ENCODE peak calls at places on chromosomes 7 and 10, in four cellular contexts. One of them, this sample, is unnamed.

GRCh38 chr10:79385804-79386531 is 38.7 kb downstream of the PPIF start:
- DNase-seq in AG04450: no peak
- DNase-seq in AG10803: no peak
- DNase-seq in right lobe of liver: peak; percentile 43
- DNase-seq in this sample: peak; percentile 1

GRCh38 chr10:120381924-120382323 is 75.1 kb upstream of the PLPP4 start:
- DNase-seq in AG04450: no peak
- DNase-seq in AG10803: no peak
- DNase-seq in right lobe of liver: no peak
- DNase-seq in this sample: no peak

GRCh38 chr10:103692421-103693069 is 162.8 kb downstream of the SH3PXD2A start:
- DNase-seq in AG04450: no peak
- DNase-seq in AG10803: no peak
- DNase-seq in right lobe of liver: no peak
- DNase-seq in this sample: no peak

GRCh38 chr10:57692255-57692980 is 575.3 kb downstream of the IPMK start:
- DNase-seq in AG04450: no peak
- DNase-seq in AG10803: peak; percentile 84
- DNase-seq in right lobe of liver: no peak
- DNase-seq in this sample: peak; percentile 94

GRCh38 chr7:122100021-122100420 is 44.0 kb downstream of the AASS start:
- DNase-seq in AG04450: no peak
- DNase-seq in AG10803: no peak
- DNase-seq in right lobe of liver: no peak
- DNase-seq in this sample: no peak

GRCh38 chr7:69276011-69276729 is 322.1 kb upstream of the AUTS2 start:
- DNase-seq in AG04450: no peak
- DNase-seq in AG10803: peak; percentile 98
- DNase-seq in right lobe of liver: no peak
- DNase-seq in this sample: no peak

GRCh38 chr7:93945756-93946540 is 24.4 kb downstream of the GNG11 start:
- DNase-seq in AG04450: no peak
- DNase-seq in AG10803: peak; percentile 78
- DNase-seq in right lobe of liver: no peak
- DNase-seq in this sample: no peak

GRCh38 chr10:29130190-29130673 is 158.6 kb upstream of the LYZL1 start:
- DNase-seq in AG04450: no peak
- DNase-seq in AG10803: peak; percentile 29
- DNase-seq in right lobe of liver: no peak
- DNase-seq in this sample: peak; percentile 68

GRCh38 chr10:79604294-79604693 is 6.4 kb upstream of the SFTPA1 start:
- DNase-seq in AG04450: no peak
- DNase-seq in AG10803: no peak
- DNase-seq in right lobe of liver: no peak
- DNase-seq in this sample: no peak

GRCh38 chr7:46859963-46860475 is 721.9 kb downstream of the TNS3 start:
- DNase-seq in AG04450: no peak
- DNase-seq in AG10803: peak; percentile 86
- DNase-seq in right lobe of liver: no peak
- DNase-seq in this sample: peak; percentile 66

GRCh38 chr7:98617051-98617959 is at the start of gene NPTX2:
- DNase-seq in AG04450: no peak
- DNase-seq in AG10803: peak; percentile 6
- DNase-seq in right lobe of liver: no peak
- DNase-seq in this sample: peak; percentile 15

GRCh38 chr10:95547791-95548435 is 13.3 kb downstream of the SORBS1 start:
- DNase-seq in AG04450: no peak
- DNase-seq in AG10803: no peak
- DNase-seq in right lobe of liver: no peak
- DNase-seq in this sample: no peak

GRCh38 chr10:91901784-91902677 is 7.3 kb downstream of the FGFBP3 start:
- DNase-seq in AG04450: peak; percentile 67
- DNase-seq in AG10803: peak; percentile 81
- DNase-seq in right lobe of liver: no peak
- DNase-seq in this sample: peak; percentile 93

GRCh38 chr10:124228451-124228850 is 135.1 kb upstream of the CHST15 start:
- DNase-seq in AG04450: no peak
- DNase-seq in AG10803: no peak
- DNase-seq in right lobe of liver: no peak
- DNase-seq in this sample: no peak

GRCh38 chr7:41792099-41792498 is 89.2 kb upstream of the INHBA start:
- DNase-seq in AG04450: no peak
- DNase-seq in AG10803: peak; percentile 27
- DNase-seq in right lobe of liver: no peak
- DNase-seq in this sample: peak; percentile 5

GRCh38 chr10:124162774-124163354 is 69.5 kb upstream of the CHST15 start:
- DNase-seq in AG04450: no peak
- DNase-seq in AG10803: no peak
- DNase-seq in right lobe of liver: no peak
- DNase-seq in this sample: no peak

GRCh38 chr10:79491171-79491835 is 21.0 kb upstream of the EIF5AL1 start:
- DNase-seq in AG04450: no peak
- DNase-seq in AG10803: no peak
- DNase-seq in right lobe of liver: no peak
- DNase-seq in this sample: no peak

GRCh38 chr10:30182191-30183075 is 123.0 kb upstream of the JCAD start:
- DNase-seq in AG04450: peak; percentile 74
- DNase-seq in AG10803: peak; percentile 97
- DNase-seq in right lobe of liver: no peak
- DNase-seq in this sample: peak; percentile 81

DNA sequence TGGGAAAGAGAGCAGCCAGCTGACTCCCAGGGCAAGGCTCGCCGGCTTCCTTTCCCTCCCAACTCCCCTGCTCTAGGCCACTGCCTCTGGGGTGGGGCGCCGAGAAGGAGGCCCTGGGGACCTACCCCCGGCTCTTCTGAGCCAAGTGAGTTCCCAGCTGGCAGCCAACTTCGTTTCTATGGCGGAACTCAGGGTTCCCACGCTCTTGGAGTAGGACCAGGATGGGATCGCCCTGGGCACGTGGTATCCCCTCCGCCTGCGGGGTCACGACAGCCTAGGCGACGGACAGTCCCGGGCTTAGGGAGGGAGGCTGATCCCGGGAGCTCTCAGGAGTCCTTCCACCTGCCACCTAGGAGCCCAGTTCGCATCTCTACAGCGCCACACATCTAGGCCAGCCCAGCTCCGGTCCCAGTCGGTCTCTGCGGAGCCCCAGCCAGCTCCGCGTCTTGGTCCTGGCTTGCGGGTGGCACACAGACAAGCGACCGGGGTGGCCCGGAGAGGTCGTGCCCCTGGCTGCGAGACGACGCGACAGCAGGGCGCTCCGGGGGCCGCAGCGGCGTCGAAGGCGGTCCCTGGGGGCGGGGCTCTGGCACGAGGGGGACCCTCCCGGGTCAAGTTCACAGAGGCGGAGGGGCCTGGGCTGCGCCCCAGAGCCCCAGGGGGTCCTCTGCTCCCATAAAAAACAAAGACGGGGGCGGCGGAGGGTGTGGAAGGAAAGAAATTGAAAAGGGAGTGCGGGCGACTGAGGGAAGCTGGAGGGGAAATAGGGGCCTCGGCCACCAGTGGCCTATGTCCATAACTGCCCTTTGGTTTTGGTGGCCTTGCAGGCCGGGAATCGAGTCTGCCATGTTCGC is 20.4 kb upstream of the GATA3 start:
- DNase-seq in AG04450: no peak
- DNase-seq in AG10803: no peak
- DNase-seq in right lobe of liver: no peak
- DNase-seq in this sample: no peak
- H3K4me3 ChIP-seq in AG04450: no peak overlapping the region
- H3K4me3 ChIP-seq in AG10803: no peak overlapping the region
- H3K4me3 ChIP-seq in right lobe of liver: no peak overlapping the region
- H3K4me3 ChIP-seq in this sample: peak overlapping the region; percentile 15

DNA sequence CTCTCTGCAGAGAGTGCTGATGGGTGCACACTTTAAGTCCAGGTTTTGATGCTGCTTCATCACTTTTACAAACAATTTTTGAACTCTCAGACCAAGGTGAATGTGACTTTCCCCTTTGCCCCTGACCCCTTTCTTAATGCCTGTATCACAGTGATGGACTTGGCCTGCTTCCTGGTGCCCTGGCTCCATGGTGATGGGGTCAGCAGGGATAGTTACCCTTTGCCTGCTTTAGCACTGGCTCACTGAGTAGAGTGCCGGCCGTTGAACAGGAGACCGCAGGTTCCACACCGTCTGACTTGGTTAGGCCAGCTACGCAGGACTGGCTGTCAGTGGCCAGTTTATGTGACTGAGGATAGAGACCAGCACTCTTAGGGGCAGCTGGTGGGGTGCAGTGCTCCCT is 40.1 kb downstream of the LRGUK start:
- DNase-seq in AG04450: no peak
- DNase-seq in AG10803: no peak
- DNase-seq in right lobe of liver: no peak
- DNase-seq in this sample: no peak
- TF ChIP-seq CTCF in AG04450: no peak
- TF ChIP-seq CTCF in AG10803: no peak
- TF ChIP-seq CTCF in right lobe of liver: no peak
- TF ChIP-seq CTCF in this sample: no peak

DNA sequence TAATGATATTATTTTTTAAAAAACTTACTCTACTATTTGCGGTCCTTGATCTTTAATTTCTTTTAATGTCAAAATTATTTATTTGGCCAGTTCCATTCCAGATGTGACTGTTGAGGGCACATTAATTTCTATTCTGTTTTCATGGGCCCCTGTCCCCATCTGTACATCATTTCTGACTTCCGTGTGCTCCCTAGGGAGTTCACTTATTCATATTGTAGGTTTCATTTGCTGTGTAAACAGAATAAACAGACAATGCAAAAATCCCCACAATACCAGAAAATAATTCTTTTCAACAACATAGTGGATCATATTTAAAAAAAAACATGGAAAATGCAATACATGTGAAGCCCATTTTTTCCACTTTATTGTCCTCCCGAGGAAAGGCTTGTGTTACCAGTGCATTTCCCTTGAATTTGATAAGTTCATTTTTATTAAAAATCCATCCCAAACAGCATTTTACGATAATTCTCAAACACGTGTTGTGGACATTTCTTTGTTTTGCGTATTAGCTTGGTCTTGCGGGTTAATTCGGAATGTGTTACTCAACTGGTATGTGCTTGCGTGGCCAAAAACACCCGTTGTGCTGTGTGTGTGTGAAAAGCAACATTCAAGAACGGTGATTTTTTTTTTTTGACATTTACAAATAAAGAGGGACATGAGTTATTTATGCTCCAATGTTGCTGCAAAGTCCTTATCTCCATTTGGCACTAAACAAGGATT is 138.4 kb downstream of the MGMT start:
- DNase-seq in AG04450: no peak
- DNase-seq in AG10803: peak; percentile 62
- DNase-seq in right lobe of liver: no peak
- DNase-seq in this sample: no peak
- H3K4me3 ChIP-seq in AG04450: no peak overlapping the region
- H3K4me3 ChIP-seq in AG10803: no peak overlapping the region
- H3K4me3 ChIP-seq in right lobe of liver: no peak overlapping the region
- H3K4me3 ChIP-seq in this sample: no peak overlapping the region

DNA sequence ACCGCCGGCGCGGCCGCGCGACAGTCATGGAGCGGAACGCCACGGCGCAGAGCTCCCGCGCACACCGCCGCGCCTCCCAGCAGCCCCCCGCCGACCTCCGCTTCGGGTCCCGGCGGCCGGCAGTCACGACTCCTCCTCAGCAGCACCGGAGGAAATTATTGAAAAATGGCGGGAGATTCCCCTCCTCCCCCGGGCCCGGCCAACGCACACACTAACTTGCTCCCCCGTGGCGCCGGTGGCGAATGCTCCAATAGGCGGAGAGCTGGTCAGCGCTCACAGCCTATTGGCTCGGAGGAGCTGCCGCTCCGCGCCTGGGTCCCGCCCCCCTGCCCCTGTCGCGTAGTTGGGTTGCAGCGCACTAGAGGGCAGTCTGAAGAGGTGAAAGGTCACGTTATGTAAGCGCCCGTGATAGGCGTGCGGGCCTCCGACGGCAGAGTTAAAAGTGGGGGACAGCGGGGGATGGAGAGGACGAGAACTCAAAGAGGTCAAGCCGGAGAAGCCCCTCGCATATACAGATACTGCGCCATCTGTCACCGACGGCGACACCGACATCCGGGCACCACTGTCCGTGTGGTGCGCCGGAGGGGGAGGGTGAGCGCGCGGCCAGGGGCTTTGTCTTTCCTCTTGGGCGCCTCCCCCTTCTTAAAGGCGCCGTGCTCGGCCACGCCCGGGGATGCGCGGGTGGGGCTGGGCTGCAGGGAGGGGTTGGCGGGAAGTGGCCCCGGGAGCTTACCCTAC is at the start of gene BAZ1B:
- DNase-seq in AG04450: peak; percentile 95
- DNase-seq in AG10803: peak; percentile 98
- DNase-seq in right lobe of liver: peak; percentile 99
- DNase-seq in this sample: peak; percentile 99
- TF ChIP-seq CTCF in AG04450: peak; percentile 15
- TF ChIP-seq CTCF in AG10803: peak; percentile 5
- TF ChIP-seq CTCF in right lobe of liver: peak; percentile 13
- TF ChIP-seq CTCF in this sample: peak; percentile 20

GRCh38 chr7:81810448-81811155 is 40.8 kb upstream of the HGF start:
- DNase-seq in AG04450: no peak
- DNase-seq in AG10803: no peak
- DNase-seq in right lobe of liver: no peak
- DNase-seq in this sample: no peak

GRCh38 chr7:81812514-81813472 is 42.9 kb upstream of the HGF start:
- DNase-seq in AG04450: no peak
- DNase-seq in AG10803: no peak
- DNase-seq in right lobe of liver: no peak
- DNase-seq in this sample: no peak

GRCh38 chr7:81819861-81820260 is 50.0 kb upstream of the HGF start:
- DNase-seq in AG04450: no peak
- DNase-seq in AG10803: peak; percentile 15
- DNase-seq in right lobe of liver: no peak
- DNase-seq in this sample: no peak

DNA sequence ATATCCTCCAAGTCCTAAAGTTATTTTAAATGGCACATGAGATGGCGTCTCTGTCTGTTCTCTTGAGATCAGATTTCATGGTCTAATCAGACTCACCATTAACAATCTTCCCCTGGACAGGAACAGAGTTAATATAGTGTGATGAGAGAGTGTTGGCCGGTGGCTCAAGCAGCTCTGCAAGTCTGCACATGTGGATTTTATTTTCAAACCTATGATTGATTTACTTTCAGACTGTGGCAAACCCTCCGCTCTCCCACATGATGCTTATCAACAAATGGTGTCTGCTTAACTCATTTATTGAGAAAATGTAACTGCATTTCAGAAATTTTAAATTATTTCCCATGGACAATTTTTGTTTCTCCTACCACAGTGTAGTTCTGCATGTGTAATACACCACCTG is 46.5 kb upstream of the HGF start:
- DNase-seq in AG04450: no peak
- DNase-seq in AG10803: peak; percentile 16
- DNase-seq in right lobe of liver: no peak
- DNase-seq in this sample: no peak
- H3K4me3 ChIP-seq in AG04450: no peak overlapping the region
- H3K4me3 ChIP-seq in AG10803: no peak overlapping the region
- H3K4me3 ChIP-seq in right lobe of liver: no peak overlapping the region
- H3K4me3 ChIP-seq in this sample: no peak overlapping the region

DNA sequence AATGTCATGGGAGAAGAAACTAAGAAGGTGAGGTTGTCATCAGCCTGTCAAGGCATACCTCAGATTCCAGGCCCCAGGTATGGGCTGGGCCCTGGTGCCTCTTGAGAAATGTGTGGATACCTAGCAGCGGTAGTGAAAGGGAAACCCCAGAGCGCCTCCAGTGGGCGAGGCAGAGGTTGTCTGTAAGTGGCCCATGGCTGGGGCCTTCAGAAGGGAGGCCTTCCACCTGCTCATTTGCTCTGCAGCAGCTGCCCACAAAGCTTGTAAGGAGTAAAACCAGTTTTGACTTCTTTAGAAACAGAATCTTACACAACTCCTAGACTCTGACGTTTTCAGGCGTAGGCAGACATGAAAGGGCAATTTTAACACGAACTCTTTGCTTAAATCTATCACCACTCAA is 509.9 kb downstream of the PARD3 start:
- DNase-seq in AG04450: no peak
- DNase-seq in AG10803: no peak
- DNase-seq in right lobe of liver: no peak
- DNase-seq in this sample: no peak
- TF ChIP-seq CTCF in AG04450: peak; percentile 20
- TF ChIP-seq CTCF in AG10803: no peak
- TF ChIP-seq CTCF in right lobe of liver: no peak
- TF ChIP-seq CTCF in this sample: no peak